ENCODE peak calls at places on chromosomes 3 and 15, in nine cellular contexts. Q is body of pancreas, B is neural progenitor cell, G is kidney epithelial cell, M is cardiac muscle cell, X is OCI-LY7, H is GM13977, F is RWPE1, Z is NB4. V is an unnamed sample.

GRCh38 chr3:158672293-158673176 is at the start of gene LXN:
- DNase-seq in Q (peak; percentile 88), B (peak; percentile 94), G (peak; percentile 73), M (peak; percentile 92), X (peak; percentile 82), H (peak; percentile 83), F (peak; percentile 93), Z (no peak), V (peak; percentile 61)

GRCh38 chr3:16928386-16929132 is 43.8 kb downstream of the PLCL2 start:
- DNase-seq in Q (no peak), B (no peak), G (no peak), M (no peak), X (no peak), H (no peak), F (no peak), Z (no peak), V (no peak)

GRCh38 chr3:146547235-146547835 is 2.9 kb upstream of the PLSCR1 start:
- DNase-seq in Q (no peak), B (no peak), G (no peak), M (no peak), X (no peak), H (no peak), F (no peak), Z (no peak), V (no peak)

GRCh38 chr15:78311292-78311691 is 11.9 kb upstream of the SKIC8 start:
- DNase-seq in Q (no peak), B (no peak), G (no peak), M (no peak), X (no peak), H (no peak), F (no peak), Z (no peak), V (no peak)

GRCh38 chr15:34582461-34583357 is 742 bp downstream of the GOLGA8B start:
- DNase-seq in Q (peak; percentile 60), B (peak; percentile 57), G (no peak), M (peak; percentile 36), X (peak; percentile 59), H (peak; percentile 75), F (peak; percentile 46), Z (peak; percentile 71), V (no peak)

GRCh38 chr3:121601212-121601812 is 8.1 kb downstream of the FBXO40 start:
- DNase-seq in Q (no peak), B (no peak), G (no peak), M (peak; percentile 4), X (no peak), H (no peak), F (no peak), Z (no peak), V (no peak)

GRCh38 chr3:40071683-40072238 is 237.7 kb upstream of the EIF1B start:
- DNase-seq in Q (no peak), B (no peak), G (no peak), M (no peak), X (no peak), H (no peak), F (no peak), Z (no peak), V (no peak)

GRCh38 chr15:60122691-60123090 is 118.6 kb downstream of the FOXB1 start:
- DNase-seq in Q (no peak), B (no peak), G (no peak), M (no peak), X (no peak), H (no peak), F (no peak), Z (no peak), V (no peak)

GRCh38 chr3:64627471-64628321 is 60.1 kb downstream of the ADAMTS9 start:
- DNase-seq in Q (no peak), B (peak; percentile 70), G (peak; percentile 80), M (no peak), X (no peak), H (no peak), F (no peak), Z (no peak), V (no peak)

GRCh38 chr3:101998256-101998926 is 149.1 kb downstream of the NFKBIZ start:
- DNase-seq in Q (no peak), B (no peak), G (no peak), M (peak; percentile 5), X (peak; percentile 24), H (no peak), F (no peak), Z (no peak), V (no peak)

GRCh38 chr3:150090006-150090405 is 119.3 kb upstream of the PFN2 start:
- DNase-seq in Q (no peak), B (no peak), G (no peak), M (no peak), X (no peak), H (no peak), F (no peak), Z (no peak), V (no peak)

GRCh38 chr3:172616061-172616461 is 92.8 kb upstream of the TNFSF10 start:
- DNase-seq in Q (no peak), B (no peak), G (no peak), M (no peak), X (no peak), H (peak; percentile 57), F (no peak), Z (no peak), V (no peak)

GRCh38 chr3:112013058-112013783 is 14.5 kb downstream of the TAGLN3 start:
- DNase-seq in Q (peak; percentile 64), B (peak; percentile 80), G (no peak), M (peak; percentile 85), X (peak; percentile 58), H (peak; percentile 53), F (peak; percentile 49), Z (peak; percentile 61), V (peak; percentile 58)

GRCh38 chr15:40151991-40152390 is 8.9 kb upstream of the BUB1B start:
- DNase-seq in Q (no peak), B (no peak), G (no peak), M (no peak), X (no peak), H (no peak), F (peak; percentile 48), Z (no peak), V (no peak)

GRCh38 chr3:151282921-151283320 is 4.6 kb upstream of the P2RY14 start:
- DNase-seq in Q (no peak), B (peak; percentile 36), G (no peak), M (peak; percentile 79), X (peak; percentile 60), H (peak; percentile 51), F (peak; percentile 64), Z (peak; percentile 74), V (no peak)

DNA sequence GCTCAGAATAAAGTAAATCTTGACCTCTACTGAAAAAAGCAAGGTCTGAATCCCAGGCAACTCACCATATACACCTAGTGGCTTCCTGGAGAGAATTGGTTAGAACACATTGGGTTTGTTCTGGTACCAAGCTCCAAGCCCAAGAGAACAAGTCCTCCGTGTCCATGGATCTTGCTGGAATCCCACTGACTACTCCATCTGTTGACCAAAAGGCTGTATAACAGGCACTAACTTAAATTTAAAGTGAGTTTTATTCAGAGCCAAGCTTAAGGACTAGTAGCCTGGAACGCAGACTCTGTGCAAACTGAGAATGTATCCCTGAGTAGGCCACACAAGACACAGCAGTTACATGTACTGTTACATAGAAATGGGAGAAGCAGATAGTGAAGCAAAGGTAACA is 342.1 kb upstream of the LRRC3B start:
- DNase-seq in Q (no peak), B (no peak), G (no peak), M (no peak), X (no peak), H (no peak), F (no peak), Z (peak; percentile 2), V (no peak)
- TF ChIP-seq CTCF in Q (no peak), B (peak; percentile 38), G (peak; percentile 17), M (no peak), X (peak; percentile 14), H (no peak), F (no peak), Z (peak; percentile 12), V (peak; percentile 29)

GRCh38 chr3:115438799-115439198 is 184.5 kb upstream of the GAP43 start:
- DNase-seq in Q (no peak), B (no peak), G (no peak), M (no peak), X (no peak), H (no peak), F (no peak), Z (no peak), V (no peak)

GRCh38 chr3:115436767-115437301 is 186.5 kb upstream of the GAP43 start:
- DNase-seq in Q (no peak), B (peak; percentile 18), G (peak; percentile 80), M (peak; percentile 95), X (no peak), H (no peak), F (peak; percentile 71), Z (peak; percentile 48), V (no peak)
- TF ChIP-seq CTCF in Q (no peak), B (no peak), G (peak; percentile 14), M (peak; percentile 56), X (no peak), H (no peak), F (no peak), Z (peak; percentile 2), V (no peak)

DNA sequence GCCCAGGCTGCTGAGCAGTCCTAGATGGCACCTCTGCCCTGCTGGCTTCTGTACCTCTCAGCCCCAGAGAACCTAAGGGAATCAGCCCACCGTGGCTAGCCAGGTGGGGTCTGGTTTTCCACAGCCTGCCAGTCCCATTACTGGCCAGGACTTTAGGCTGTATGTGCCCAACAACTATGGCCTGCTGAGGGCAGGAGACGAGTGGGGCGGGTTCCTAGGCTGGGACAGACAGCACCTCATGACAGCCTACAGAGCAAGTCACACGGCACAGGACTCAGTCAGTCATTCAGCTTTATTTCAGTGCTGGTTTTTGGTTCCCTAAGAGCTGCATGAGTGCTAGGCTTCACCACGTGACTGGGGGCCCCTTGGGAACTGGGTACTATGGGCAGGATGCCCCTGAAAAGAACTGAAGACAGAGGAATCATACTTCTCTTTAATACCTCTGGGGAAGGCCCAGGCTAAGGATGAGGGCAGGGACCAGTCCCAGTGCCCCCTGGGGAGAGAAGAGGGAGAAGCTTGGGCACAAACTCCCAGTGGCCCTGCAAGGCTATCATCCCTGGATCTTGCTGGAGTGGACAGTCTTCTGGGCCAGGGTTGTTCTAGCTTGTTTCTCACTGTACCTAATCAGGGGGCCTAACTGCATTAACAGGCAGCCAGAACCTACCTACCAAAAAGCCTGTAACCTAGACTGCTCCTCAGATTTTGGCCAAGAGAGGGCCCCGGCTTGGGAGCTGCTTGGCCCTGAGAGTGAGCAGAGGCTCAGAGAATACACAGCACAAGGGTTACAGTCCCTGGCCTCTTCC is 14.8 kb downstream of the CLK3 start:
- DNase-seq in Q (no peak), B (no peak), G (no peak), M (no peak), X (peak; percentile 69), H (no peak), F (no peak), Z (peak; percentile 56), V (no peak)
- TF ChIP-seq CTCF in Q (no peak), B (no peak), G (no peak), M (peak; percentile 28), X (no peak), H (no peak), F (no peak), Z (peak; percentile 31), V (no peak)

GRCh38 chr3:164194842-164195241 is 883.5 kb downstream of the SI start:
- DNase-seq in Q (no peak), B (peak; percentile 26), G (no peak), M (no peak), X (no peak), H (no peak), F (no peak), Z (peak; percentile 8), V (no peak)
- TF ChIP-seq CTCF in Q (no peak), B (peak; percentile 54), G (no peak), M (no peak), X (peak; percentile 34), H (peak; percentile 16), F (no peak), Z (no peak), V (no peak)